ENCODE peak calls at places on chromosomes 4 and X, in five cellular contexts. E, K, A, J and C are unnamed samples.

GRCh38 chr4:53478671-53479456 is 101.4 kb downstream of the FIP1L1 start:
- DNase-seq in E (no peak), A (no peak), K (no peak), J (no peak), C (no peak)

GRCh38 chr4:40486534-40486933 is 143.1 kb downstream of the RBM47 start:
- DNase-seq in A (no peak), E (no peak), K (no peak), J (no peak), C (no peak)

GRCh38 chrX:104427693-104428092 is 138.3 kb upstream of the IL1RAPL2 start:
- DNase-seq in J (no peak), A (no peak), K (no peak), E (no peak), C (no peak)

GRCh38 chr4:145734576-145735329 is 54.8 kb downstream of the C4orf51 start:
- DNase-seq in K (no peak), A (no peak), J (peak), E (peak), C (no peak)

GRCh38 chrX:6468716-6469115 is 66.2 kb downstream of the VCX3A start:
- DNase-seq in J (no peak), E (no peak), A (no peak), K (no peak), C (no peak)

GRCh38 chrX:109839694-109840358 is 106.8 kb upstream of the ACSL4 start:
- DNase-seq in E (no peak), A (peak), K (peak), J (no peak), C (no peak)

GRCh38 chrX:19554786-19555185 is 39.5 kb upstream of the MAP3K15 start:
- DNase-seq in J (no peak), E (peak), A (no peak), K (no peak), C (no peak)

GRCh38 chrX:69616520-69617203 is 749 bp downstream of the EDA start:
- DNase-seq in J (peak), E (no peak), A (no peak), K (no peak), C (peak)

GRCh38 chr4:17437396-17437795 is 74.5 kb downstream of the QDPR start:
- DNase-seq in J (no peak), E (no peak), A (no peak), K (no peak), C (no peak)

GRCh38 chrX:39869846-39870601 is 227.7 kb downstream of the BCOR start:
- DNase-seq in K (no peak), J (no peak), A (peak), E (no peak), C (no peak)

GRCh38 chrX:154505726-154506125 is 10.3 kb downstream of the FAM3A start:
- DNase-seq in A (no peak), J (no peak), E (no peak), K (no peak), C (no peak)

GRCh38 chr4:122712782-122713181 is 19.7 kb upstream of the BBS12 start:
- DNase-seq in J (no peak), E (no peak), A (no peak), K (no peak), C (no peak)

GRCh38 chrX:107442914-107443527 is 6.4 kb upstream of the FRMPD3 start:
- DNase-seq in A (no peak), J (no peak), K (no peak), E (no peak), C (no peak)

GRCh38 chr4:108352664-108353308 is 184.1 kb upstream of the LEF1 start:
- DNase-seq in K (no peak), J (no peak), E (no peak), A (no peak), C (no peak)

GRCh38 chr4:72467633-72468032 is 101.4 kb downstream of the ADAMTS3 start:
- DNase-seq in K (no peak), A (no peak), J (no peak), E (no peak), C (no peak)

GRCh38 chr4:13783800-13784411 is 156.4 kb upstream of the BOD1L1 start:
- DNase-seq in A (no peak), K (no peak), J (peak), E (peak), C (no peak)

GRCh38 chr4:108555701-108556100 is 64.7 kb upstream of the RPL34 start:
- DNase-seq in A (no peak), K (no peak), E (no peak), J (no peak), C (no peak)

GRCh38 chr4:40254961-40255721 is 58.3 kb downstream of the RHOH start:
- DNase-seq in K (no peak), E (no peak), A (no peak), J (peak), C (no peak)

GRCh38 chrX:154529206-154529612 is 13.2 kb upstream of the FAM3A start:
- DNase-seq in K (no peak), J (peak), A (no peak), E (no peak), C (no peak)

GRCh38 chr4:85928775-85929585 is 430.9 kb downstream of the MAPK10 start:
- DNase-seq in E (peak), K (no peak), A (no peak), J (peak), C (no peak)

GRCh38 chr4:182770259-182770968 is 146.8 kb downstream of the DCTD start:
- DNase-seq in E (no peak), A (no peak), K (no peak), J (no peak), C (no peak)

GRCh38 chr4:182478475-182478874 is 235.3 kb downstream of the TENM3 start:
- DNase-seq in J (peak), A (peak), K (no peak), E (no peak), C (peak)

GRCh38 chr4:140595065-140595464 is 26.3 kb upstream of the UCP1 start:
- DNase-seq in J (peak), K (no peak), A (no peak), E (no peak), C (no peak)

GRCh38 chr4:54571762-54572542 is 85.8 kb upstream of the KIT start:
- DNase-seq in E (no peak), A (no peak), K (no peak), J (no peak), C (no peak)

GRCh38 chr4:30755306-30755705 is 35.1 kb downstream of the PCDH7 start:
- DNase-seq in A (no peak), E (no peak), K (no peak), J (no peak), C (no peak)

GRCh38 chrX:11341274-11342256 is 48.4 kb downstream of the AMELX start:
- DNase-seq in A (peak), E (peak), K (no peak), J (no peak), C (no peak)

GRCh38 chr4:40173470-40173875 is 23.4 kb upstream of the RHOH start:
- DNase-seq in J (no peak), A (no peak), K (no peak), E (no peak), C (no peak)

GRCh38 chr4:3765271-3766206 is 646 bp upstream of the ADRA2C start:
- DNase-seq in A (peak), E (no peak), K (no peak), J (peak), C (peak)

GRCh38 chr4:4677825-4678522 is 136.1 kb upstream of the STX18 start:
- DNase-seq in K (no peak), J (no peak), A (peak), E (no peak), C (peak)

GRCh38 chr4:56656346-56656643 is 24.8 kb downstream of the HOPX start:
- DNase-seq in J (no peak), A (no peak), E (no peak), K (no peak), C (peak)

GRCh38 chr4:73583661-73584060 is 36.6 kb downstream of the RASSF6 start:
- DNase-seq in J (no peak), A (no peak), E (no peak), K (no peak), C (no peak)

GRCh38 chrX:23478561-23478960 is 143.9 kb downstream of the PTCHD1 start:
- DNase-seq in A (no peak), E (no peak), J (no peak), K (no peak), C (no peak)

GRCh38 chrX:120244735-120245498 is 5.7 kb upstream of the ZBTB33 start:
- DNase-seq in E (no peak), K (no peak), A (peak), J (peak), C (peak)
- TF ChIP-seq EP300 in E (no peak), K (no peak), A (peak), J (no peak), C (no peak)

GRCh38 chr4:143393195-143393594 is 56.5 kb downstream of the GAB1 start:
- DNase-seq in E (no peak), A (no peak), K (no peak), J (no peak), C (no peak)
- H2AFZ ChIP-seq in E (no peak), A (no peak), K (no peak), J (no peak), C (no peak)

GRCh38 chr4:101175896-101176676 is 171.2 kb downstream of the PPP3CA start:
- DNase-seq in E (no peak), A (no peak), J (peak), K (no peak), C (no peak)

GRCh38 chr4:101171747-101172146 is 175.6 kb downstream of the PPP3CA start:
- DNase-seq in A (no peak), E (no peak), J (no peak), K (no peak), C (no peak)

GRCh38 chr4:101178731-101179130 is 168.6 kb downstream of the PPP3CA start:
- DNase-seq in J (no peak), K (no peak), A (no peak), E (no peak), C (no peak)

GRCh38 chr4:101174679-101175078 is 172.6 kb downstream of the PPP3CA start:
- DNase-seq in K (no peak), A (no peak), E (no peak), J (no peak), C (no peak)

DNA sequence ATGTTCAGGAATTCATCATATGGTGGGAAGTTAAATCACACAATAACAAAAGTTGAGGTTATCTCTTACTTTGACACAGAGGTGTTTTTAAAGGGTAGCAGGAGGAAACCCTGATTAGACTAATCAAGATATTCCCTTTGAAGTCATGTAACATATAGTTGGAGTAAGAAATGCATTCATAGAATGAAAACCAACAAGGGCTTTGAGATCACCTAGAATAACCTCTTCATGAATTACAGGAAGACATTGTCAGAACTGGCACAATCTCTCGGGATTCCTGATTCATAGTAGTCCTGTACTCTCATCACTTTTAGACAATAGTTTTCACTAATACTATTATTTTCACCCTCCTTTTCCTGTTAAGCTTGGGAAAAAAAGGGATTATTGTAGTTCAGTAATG is 170.2 kb downstream of the PPP3CA start:
- DNase-seq in K (no peak), A (no peak), E (no peak), J (no peak), C (no peak)
- TF ChIP-seq POLR2AphosphoS5 in K (no peak), A (no peak), E (no peak), J (no peak), C (no peak)

DNA sequence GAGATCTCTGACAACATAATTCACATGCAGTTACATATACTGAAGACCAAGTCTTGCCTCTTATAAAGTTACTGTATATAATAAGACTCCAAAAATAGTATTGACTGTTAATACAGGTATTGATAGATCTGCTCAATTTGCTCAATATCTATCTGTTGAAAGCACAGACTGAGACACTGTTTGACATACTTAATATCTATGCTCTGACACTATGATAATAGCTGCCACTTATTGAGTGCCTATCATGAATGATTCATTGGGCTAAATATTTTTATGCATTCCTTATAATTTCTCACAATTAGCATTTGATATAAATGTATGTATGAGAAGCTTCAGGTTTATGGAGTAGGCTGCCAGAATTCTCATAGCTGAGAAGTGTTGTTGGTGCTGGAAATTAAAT is 1600.9 kb upstream of the IGFBP7 start:
- DNase-seq in J (no peak), K (no peak), E (no peak), A (no peak), C (no peak)
- TF ChIP-seq EP300 in J (no peak), K (no peak), E (no peak), A (no peak), C (no peak)

GRCh38 chr4:103207673-103208072 is 9.5 kb upstream of the CENPE start:
- DNase-seq in E (no peak), J (peak), A (no peak), K (peak), C (no peak)
- H2AFZ ChIP-seq in E (no peak), J (no peak), A (peak), K (peak), C (no peak)

DNA sequence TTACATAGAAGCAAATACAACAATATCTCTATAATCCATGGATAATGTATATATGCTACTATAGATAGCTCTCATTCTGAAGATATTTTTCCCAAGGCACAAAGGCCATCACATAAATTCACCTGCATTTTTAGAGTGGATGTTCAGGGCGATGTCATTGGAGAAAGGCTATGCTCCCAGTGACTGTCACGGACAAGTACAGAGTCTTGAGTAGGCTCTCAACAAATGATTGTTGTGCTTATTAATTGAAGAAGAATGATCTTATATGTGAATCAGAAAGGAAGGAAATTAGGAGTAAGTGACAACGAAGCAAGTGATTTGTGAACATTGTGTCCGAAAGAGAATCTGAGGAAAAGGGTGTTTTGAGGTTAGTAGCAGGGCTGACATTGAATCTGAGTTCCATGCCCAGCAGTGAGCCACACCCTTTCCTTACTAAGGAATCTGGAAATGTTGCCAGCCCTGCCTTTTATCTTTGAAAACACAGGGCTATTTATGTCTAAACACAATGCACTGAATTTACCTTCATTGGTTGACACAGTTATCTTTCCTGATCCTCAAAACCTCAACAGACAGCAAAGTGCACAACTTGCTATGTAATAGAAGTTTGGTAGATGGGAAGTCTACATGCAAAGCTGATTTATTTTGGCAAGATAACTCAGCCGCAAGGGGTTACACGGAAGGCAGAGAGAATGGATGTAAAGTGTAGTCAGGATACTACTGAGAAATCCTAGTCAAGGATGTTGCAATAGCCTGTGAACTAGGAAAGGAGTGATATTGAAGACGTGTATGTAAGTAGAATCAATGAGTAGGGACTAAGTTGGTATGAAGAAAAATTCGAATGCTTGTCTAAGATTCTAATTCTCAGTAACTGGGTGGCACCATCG is 50.4 kb downstream of the SORBS2 start:
- DNase-seq in J (no peak), K (no peak), E (no peak), A (no peak), C (no peak)
- TF ChIP-seq POLR2AphosphoS5 in J (no peak), K (no peak), E (no peak), A (no peak), C (no peak)

GRCh38 chr4:60195256-60195655 is 1004.9 kb upstream of the ADGRL3 start:
- DNase-seq in E (no peak), J (no peak), K (no peak), A (no peak), C (no peak)

GRCh38 chr4:60201052-60201673 is 999.0 kb upstream of the ADGRL3 start:
- DNase-seq in K (peak), E (no peak), J (peak), A (peak), C (peak)
- TF ChIP-seq EP300 in K (no peak), E (no peak), J (no peak), A (no peak), C (no peak)

GRCh38 chr4:184745747-184746531 is 12.0 kb upstream of the CENPU start:
- DNase-seq in J (peak), A (peak), E (no peak), K (no peak), C (peak)

GRCh38 chr4:184746532-184746870 is 12.6 kb upstream of the CENPU start:
- DNase-seq in A (no peak), E (no peak), K (no peak), J (no peak), C (no peak)

GRCh38 chr4:184748251-184748652 is 14.4 kb upstream of the CENPU start:
- DNase-seq in E (no peak), J (no peak), K (no peak), A (no peak), C (no peak)

GRCh38 chr4:184744251-184744650 is 10.4 kb upstream of the CENPU start:
- DNase-seq in E (no peak), K (no peak), J (no peak), A (no peak), C (no peak)

GRCh38 chr4:184747034-184747830 is 13.3 kb upstream of the CENPU start:
- DNase-seq in J (peak), K (no peak), E (no peak), A (peak), C (no peak)
- H2AFZ ChIP-seq in J (no peak), K (no peak), E (no peak), A (peak), C (peak)

GRCh38 chrX:15874672-15875071 is 20.1 kb upstream of the AP1S2 start:
- DNase-seq in J (no peak), K (no peak), E (no peak), A (no peak), C (no peak)

GRCh38 chrX:15877380-15877779 is 22.8 kb upstream of the AP1S2 start:
- DNase-seq in K (no peak), A (no peak), J (no peak), E (no peak), C (no peak)

GRCh38 chrX:15869695-15870094 is 15.1 kb upstream of the AP1S2 start:
- DNase-seq in A (no peak), E (no peak), J (no peak), K (no peak), C (no peak)

GRCh38 chrX:15873566-15873965 is 19.0 kb upstream of the AP1S2 start:
- DNase-seq in E (no peak), J (no peak), A (no peak), K (no peak), C (no peak)
- TF ChIP-seq POLR2AphosphoS5 in E (no peak), J (no peak), A (no peak), K (no peak), C (no peak)